ENCODE peak calls at places on chromosomes 2 and 18, in ten cellular contexts. H, A, U, Q, R, T, J, S, N and O are unnamed samples.

GRCh38 chr2:209549589-209549988 is 125.7 kb downstream of the MAP2 start:
- DNase-seq in R (no peak), A (no peak), U (no peak), J (no peak), Q (no peak), T (no peak), H (no peak), S (no peak), N (no peak), O (no peak)

GRCh38 chr2:159110784-159111183 is 142.3 kb downstream of the TANC1 start:
- DNase-seq in H (no peak), T (no peak), S (no peak), Q (no peak), A (no peak), U (no peak), J (no peak), N (no peak), R (no peak), O (no peak)

GRCh38 chr2:239936838-239937581 is 88.1 kb downstream of the NDUFA10 start:
- DNase-seq in T (no peak), Q (no peak), S (no peak), H (no peak), J (peak), N (no peak), U (no peak), A (no peak), R (peak), O (no peak)

GRCh38 chr18:55038162-55038561 is 78.9 kb upstream of the CCDC68 start:
- DNase-seq in U (no peak), N (no peak), H (no peak), S (no peak), R (no peak), A (no peak), T (no peak), Q (no peak), J (no peak), O (no peak)

GRCh38 chr2:40487592-40487991 is 35.7 kb upstream of the SLC8A1 start:
- DNase-seq in N (no peak), J (no peak), S (no peak), R (no peak), U (peak), Q (peak), H (no peak), T (no peak), A (no peak), O (no peak)

GRCh38 chr2:207805566-207806226 is 36.0 kb upstream of the FZD5 start:
- DNase-seq in A (no peak), T (no peak), N (no peak), J (no peak), Q (no peak), R (no peak), S (no peak), U (no peak), H (no peak), O (no peak)

GRCh38 chr18:23972416-23972815 is 42.1 kb upstream of the TTC39C start:
- DNase-seq in A (no peak), Q (no peak), R (no peak), J (no peak), T (no peak), N (no peak), U (no peak), S (no peak), H (no peak), O (no peak)

GRCh38 chr18:34880882-34881852 is 160.0 kb upstream of the MAPRE2 start:
- DNase-seq in N (no peak), Q (peak), S (no peak), H (no peak), J (no peak), R (no peak), T (no peak), A (no peak), U (peak), O (no peak)

GRCh38 chr2:134581877-134582546 is 136.8 kb downstream of the TMEM163 start:
- DNase-seq in T (no peak), H (no peak), R (no peak), J (no peak), Q (no peak), N (no peak), S (no peak), U (no peak), A (no peak), O (no peak)

GRCh38 chr2:106020821-106021316 is 173.2 kb downstream of the UXS1 start:
- DNase-seq in J (no peak), S (no peak), H (no peak), A (no peak), Q (no peak), R (no peak), U (peak), N (no peak), T (peak), O (no peak)

GRCh38 chr2:96637385-96638143 is 548 bp downstream of the KANSL3 start:
- DNase-seq in R (peak), S (peak), J (peak), N (peak), T (peak), H (peak), U (peak), Q (peak), A (peak), O (peak)

GRCh38 chr18:69177702-69178101 is 223.0 kb upstream of the DOK6 start:
- DNase-seq in Q (peak), H (no peak), J (no peak), U (no peak), N (no peak), T (no peak), S (no peak), R (no peak), A (no peak), O (no peak)

GRCh38 chr2:16249269-16250055 is 309.1 kb downstream of the MYCN start:
- DNase-seq in T (no peak), U (no peak), N (no peak), A (no peak), J (no peak), Q (no peak), S (no peak), R (no peak), H (no peak), O (no peak)

GRCh38 chr2:101341901-101342624 is 33.6 kb upstream of the RNF149 start:
- DNase-seq in T (peak), H (peak), S (peak), U (peak), R (peak), Q (peak), J (peak), A (peak), N (peak), O (peak)

GRCh38 chr2:120586507-120587283 is 149.0 kb upstream of the GLI2 start:
- DNase-seq in Q (no peak), H (no peak), J (peak), N (no peak), U (peak), T (no peak), S (peak), R (peak), A (no peak), O (no peak)

GRCh38 chr2:210318891-210319290 is 3.9 kb upstream of the MYL1 start:
- DNase-seq in U (no peak), Q (no peak), H (no peak), J (no peak), T (no peak), A (no peak), R (no peak), S (no peak), N (no peak), O (no peak)

GRCh38 chr2:180907731-180908130 is 72.7 kb upstream of the UBE2E3 start:
- DNase-seq in Q (peak), J (no peak), H (no peak), R (no peak), A (no peak), T (no peak), S (no peak), N (no peak), U (peak), O (no peak)

GRCh38 chr2:168566974-168567650 is 111.0 kb downstream of the CERS6 start:
- DNase-seq in R (no peak), S (no peak), T (no peak), Q (no peak), N (no peak), J (no peak), H (no peak), U (peak), A (no peak), O (no peak)

GRCh38 chr18:3596324-3597158 is 146.6 kb downstream of the TGIF1 start:
- DNase-seq in R (no peak), N (no peak), H (no peak), J (peak), Q (peak), A (no peak), T (peak), S (peak), U (no peak), O (peak)

GRCh38 chr2:240972636-240973521 is 25.5 kb upstream of the SNED1 start:
- DNase-seq in T (no peak), N (no peak), Q (no peak), A (no peak), U (peak), H (no peak), S (peak), R (no peak), J (peak), O (no peak)

GRCh38 chr2:211331736-211332135 is 775.3 kb downstream of the CPS1 start:
- DNase-seq in R (no peak), A (no peak), S (no peak), Q (no peak), T (peak), J (no peak), H (peak), U (no peak), N (no peak), O (no peak)

DNA sequence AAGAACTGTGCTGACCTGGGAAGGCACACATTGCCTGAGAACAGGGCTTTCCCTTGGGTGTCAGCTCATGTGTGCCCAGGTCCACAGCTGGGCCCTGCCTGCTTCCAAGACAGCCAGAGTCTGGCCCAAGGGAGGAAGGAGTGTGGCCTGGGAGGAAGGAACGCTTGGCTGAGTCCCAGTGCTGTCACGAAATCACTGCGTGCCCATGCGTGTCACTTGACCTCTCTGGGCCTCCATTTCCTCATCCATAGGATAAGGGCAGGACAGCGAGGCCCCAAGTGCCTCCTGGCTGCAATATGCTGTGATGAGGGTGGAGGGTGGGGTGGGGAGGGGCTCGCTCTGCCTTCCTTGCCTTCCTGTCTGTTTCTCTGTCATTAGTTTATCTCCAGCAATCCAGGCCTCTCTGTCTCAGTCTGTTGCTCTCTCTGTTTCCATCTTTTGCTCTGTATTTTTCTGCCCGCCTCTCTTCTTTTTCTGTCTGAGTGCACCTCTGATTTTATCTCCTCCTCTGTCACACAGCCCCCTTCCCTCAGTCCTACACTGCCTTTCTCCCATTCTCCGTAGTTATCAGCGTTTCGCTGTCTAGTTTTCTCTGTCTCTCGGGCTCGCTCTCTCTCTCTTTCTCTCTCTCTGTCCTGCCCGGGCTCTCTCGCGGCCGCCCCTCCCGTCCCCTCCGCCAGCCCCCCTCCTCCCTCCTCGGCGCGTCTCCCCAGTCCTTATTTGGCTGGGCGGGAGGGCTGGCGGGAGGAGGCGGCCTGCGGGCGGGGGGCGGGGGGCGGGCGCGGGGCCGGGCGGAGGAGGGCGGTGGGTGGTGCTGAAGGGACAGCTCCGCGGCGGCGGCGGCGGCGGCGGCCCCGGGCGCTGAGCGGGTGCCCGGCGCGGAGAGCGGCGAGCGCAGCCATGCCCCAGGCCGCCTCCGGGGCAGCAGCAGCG is at the start of gene KCNK3:
- DNase-seq in T (peak), R (peak), A (peak), Q (peak), U (peak), S (peak), J (peak), N (peak), H (no peak), O (peak)
- H3K4me3 ChIP-seq in T (peak), R (peak), A (peak), Q (no peak), U (peak), S (peak), J (peak), N (peak), H (peak), O (no peak)

DNA sequence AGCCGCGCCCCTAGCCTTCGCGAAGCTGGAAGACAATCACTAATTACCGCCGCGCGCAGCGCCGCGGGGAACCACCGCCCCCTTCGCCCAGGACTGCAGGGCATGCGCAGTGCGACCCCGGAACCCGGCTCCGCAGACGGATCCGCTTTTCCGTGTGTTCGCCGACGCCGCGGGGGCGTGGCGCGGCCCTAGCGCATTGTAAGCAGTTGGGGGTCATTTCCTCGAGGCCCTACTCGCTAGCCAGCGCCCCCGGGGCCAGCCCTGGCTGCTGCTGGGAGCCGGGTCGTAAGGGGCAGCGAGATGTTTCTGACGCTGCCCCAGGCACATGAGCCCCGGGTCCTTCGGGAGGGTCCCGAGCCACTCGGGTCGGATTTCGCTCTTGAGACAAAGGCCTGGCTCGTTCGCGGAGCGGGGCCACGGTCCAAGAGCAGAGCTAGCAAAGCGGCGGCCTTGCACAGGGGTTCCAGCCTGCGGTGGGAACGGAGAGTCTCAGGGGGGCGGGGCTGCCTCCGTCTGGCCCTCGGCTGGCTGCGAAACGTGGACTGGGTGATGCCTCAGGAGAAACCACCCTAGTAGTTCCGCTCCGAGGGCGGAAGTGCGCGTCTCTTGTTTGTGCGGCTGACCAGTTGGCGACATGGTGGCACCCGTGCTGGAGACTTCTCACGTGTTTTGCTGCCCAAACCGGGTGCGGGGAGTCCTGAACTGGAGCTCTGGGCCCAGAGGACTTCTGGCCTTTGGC is at the start of the genes ELP2 and SLC39A6:
- DNase-seq in T (peak), Q (peak), S (peak), R (peak), J (peak), N (peak), H (peak), U (peak), A (peak), O (peak)
- H3K4me3 ChIP-seq in T (peak), Q (peak), S (peak), R (peak), J (peak), N (peak), H (peak), U (peak), A (peak), O (peak)

GRCh38 chr2:30149513-30149912 is 2.7 kb downstream of the YPEL5 start:
- DNase-seq in T (peak), J (no peak), U (peak), R (no peak), N (no peak), H (peak), A (no peak), S (no peak), Q (peak), O (peak)

GRCh38 chr2:30148850-30149249 is 2.0 kb downstream of the YPEL5 start:
- DNase-seq in S (no peak), Q (no peak), T (no peak), A (no peak), U (no peak), H (no peak), R (no peak), N (no peak), J (no peak), O (no peak)

GRCh38 chr2:30152385-30152784 is 5.6 kb downstream of the YPEL5 start:
- DNase-seq in N (no peak), A (no peak), J (no peak), Q (no peak), S (no peak), H (no peak), T (no peak), U (no peak), R (no peak), O (no peak)

GRCh38 chr2:30149976-30150375 is 3.2 kb downstream of the YPEL5 start:
- DNase-seq in T (no peak), J (no peak), R (no peak), Q (no peak), N (no peak), S (no peak), A (no peak), U (no peak), H (no peak), O (no peak)

DNA sequence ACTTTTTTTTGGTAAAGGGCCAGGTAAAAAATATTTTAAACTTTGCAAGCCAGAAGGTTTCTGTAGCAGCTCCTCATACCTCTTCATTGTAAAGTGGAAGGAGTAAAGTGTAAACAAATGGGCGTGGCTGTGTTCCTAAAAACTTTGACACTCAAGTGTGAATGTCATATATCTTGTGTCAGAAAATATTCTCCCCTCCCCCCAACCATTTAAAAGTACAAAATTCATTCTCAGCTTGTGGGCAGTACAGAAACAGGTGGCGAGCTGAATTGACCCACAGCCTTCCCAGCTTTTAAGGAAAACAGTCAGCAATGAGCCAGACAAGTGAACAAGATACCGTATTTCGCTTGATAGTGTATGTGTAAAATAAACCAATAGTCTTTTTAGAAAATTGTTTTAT is 4.0 kb downstream of the YPEL5 start:
- DNase-seq in A (no peak), U (no peak), Q (no peak), H (no peak), J (no peak), R (no peak), S (no peak), N (no peak), T (no peak), O (no peak)
- H3K4me3 ChIP-seq in A (no peak), U (no peak), Q (no peak), H (no peak), J (no peak), R (no peak), S (no peak), N (no peak), T (no peak), O (no peak)

GRCh38 chr2:104856973-104857261 is 3.0 kb downstream of the POU3F3 start:
- DNase-seq in R (no peak), Q (no peak), N (no peak), A (no peak), U (no peak), S (no peak), T (peak), J (no peak), H (no peak), O (peak)

GRCh38 chr2:104853926-104854506 is at the start of gene POU3F3:
- DNase-seq in T (peak), J (no peak), S (peak), N (peak), A (peak), H (peak), U (peak), Q (no peak), R (peak), O (peak)

GRCh38 chr2:104854507-104855173 is 725 bp downstream of the POU3F3 start:
- DNase-seq in N (no peak), Q (no peak), R (no peak), U (no peak), A (no peak), S (no peak), T (peak), H (no peak), J (no peak), O (peak)

GRCh38 chr2:104856086-104856972 is 2.4 kb downstream of the POU3F3 start:
- DNase-seq in U (no peak), A (no peak), S (no peak), H (no peak), T (peak), N (no peak), R (peak), Q (no peak), J (no peak), O (peak)

GRCh38 chr2:104855174-104856085 is 1.5 kb downstream of the POU3F3 start:
- DNase-seq in R (no peak), N (no peak), S (no peak), A (no peak), U (no peak), H (no peak), Q (no peak), T (peak), J (no peak), O (peak)
- H3K4me3 ChIP-seq in R (no peak), N (peak), S (peak), A (no peak), U (peak), H (peak), Q (no peak), T (peak), J (no peak), O (peak)

DNA sequence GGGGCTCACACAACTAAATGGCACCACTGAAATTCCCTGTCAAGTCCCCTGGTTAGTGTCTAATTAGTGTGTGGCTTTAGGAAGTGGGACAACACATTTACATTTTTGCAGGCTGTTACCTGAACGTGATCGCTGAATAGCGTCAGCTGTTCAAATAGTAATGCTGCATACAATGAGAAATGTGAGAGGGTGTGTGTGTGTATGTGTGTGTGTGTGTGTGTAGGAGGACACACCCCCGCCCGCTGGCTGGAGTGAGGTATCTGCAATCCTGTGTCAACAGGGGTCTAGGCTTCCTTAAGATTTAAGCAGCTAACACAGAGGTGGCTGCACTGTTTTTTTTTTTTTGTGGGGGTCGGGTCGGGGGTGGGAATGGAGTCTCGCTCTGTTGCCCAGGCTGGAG is 4.8 kb upstream of the LYPD6B start:
- DNase-seq in N (no peak), S (no peak), U (no peak), T (peak), Q (no peak), R (peak), H (no peak), A (no peak), J (no peak), O (no peak)
- H3K4me3 ChIP-seq in N (no peak), S (no peak), U (no peak), T (no peak), Q (no peak), R (no peak), H (no peak), A (no peak), J (no peak), O (no peak)

GRCh38 chr18:8615397-8616025 is 6.3 kb downstream of the RAB12 start:
- DNase-seq in H (no peak), U (peak), N (peak), Q (peak), A (peak), T (no peak), J (no peak), S (no peak), R (no peak), O (peak)
- H3K4me3 ChIP-seq in H (no peak), U (no peak), N (no peak), Q (no peak), A (no peak), T (no peak), J (no peak), S (peak), R (no peak), O (no peak)

GRCh38 chr2:42196403-42197267 is 27.5 kb downstream of the EML4 start:
- DNase-seq in J (no peak), U (peak), H (peak), T (peak), A (no peak), R (no peak), S (no peak), N (peak), Q (peak), O (peak)
- H3K4me3 ChIP-seq in J (no peak), U (no peak), H (no peak), T (no peak), A (no peak), R (no peak), S (no peak), N (no peak), Q (no peak), O (no peak)